ENCODE peak calls at places on chromosomes 6 and 20, in four cellular contexts. W, M, O and L are unnamed samples. For H3K9me3, the result is how much of the 10 kb centered on the place peaks cover.

GRCh38 chr20:58760881-58761280 is 68.3 kb downstream of the NPEPL1 start:
- DNase-seq in W (no peak), M (no peak), O (no peak), L (no peak)

GRCh38 chr6:15929685-15930084 is 199.2 kb upstream of the MYLIP start:
- DNase-seq in W (no peak), M (no peak), O (no peak), L (no peak)

GRCh38 chr6:7230956-7231713 is 81.9 kb downstream of the SSR1 start:
- DNase-seq in W (no peak), M (no peak), O (no peak), L (no peak)

GRCh38 chr6:140485740-140486467 is 1111.5 kb upstream of the CITED2 start:
- DNase-seq in W (peak), M (peak), O (no peak), L (peak)

GRCh38 chr6:133306876-133307275 is 65.7 kb downstream of the EYA4 start:
- DNase-seq in W (no peak), M (no peak), O (no peak), L (no peak)

GRCh38 chr6:170083236-170084051 is 207.4 kb downstream of the DLL1 start:
- DNase-seq in W (no peak), M (no peak), O (no peak), L (no peak)

GRCh38 chr6:115976321-115976870 is 84.3 kb downstream of the FRK start:
- DNase-seq in W (no peak), M (no peak), O (no peak), L (no peak)

GRCh38 chr6:119643866-119644265 is 294.3 kb upstream of the MAN1A1 start:
- DNase-seq in W (no peak), M (no peak), O (no peak), L (no peak)

GRCh38 chr6:125853740-125854139 is 63.0 kb downstream of the NCOA7 start:
- DNase-seq in W (no peak), M (no peak), O (no peak), L (no peak)

GRCh38 chr6:118588626-118589025 is 40.5 kb downstream of the PLN start:
- DNase-seq in W (peak), M (no peak), O (no peak), L (no peak)

GRCh38 chr6:127481628-127482027 is 22.4 kb upstream of the KIAA0408 start:
- DNase-seq in W (peak), M (no peak), O (no peak), L (peak)

GRCh38 chr6:151285121-151285520 is 45.4 kb downstream of the AKAP12 start:
- DNase-seq in W (peak), M (no peak), O (no peak), L (peak)

GRCh38 chr6:11653028-11653583 is 115.6 kb downstream of the TMEM170B start:
- DNase-seq in W (peak), M (peak), O (no peak), L (peak)

GRCh38 chr20:13891575-13891974 is 98.8 kb downstream of the SEL1L2 start:
- DNase-seq in W (no peak), M (no peak), O (no peak), L (no peak)

GRCh38 chr20:50415516-50416268 is 94.5 kb upstream of the PTPN1 start:
- DNase-seq in W (peak), M (peak), O (no peak), L (peak)

GRCh38 chr20:11140359-11140758 is 466.6 kb upstream of the JAG1 start:
- DNase-seq in W (peak), M (no peak), O (no peak), L (peak)

GRCh38 chr20:57986776-57987175 is 241.7 kb downstream of the ANKRD60 start:
- DNase-seq in W (no peak), M (no peak), O (no peak), L (no peak)

GRCh38 chr6:135014353-135014832 is 40.2 kb downstream of the HBS1L start:
- DNase-seq in W (no peak), M (no peak), O (no peak), L (no peak)

GRCh38 chr6:5143625-5144311 is 58.6 kb downstream of the PPP1R3G start:
- DNase-seq in W (peak), M (peak), O (peak), L (peak)

GRCh38 chr6:110055387-110055735 is 77.2 kb downstream of the GPR6 start:
- DNase-seq in W (no peak), M (no peak), O (no peak), L (no peak)

GRCh38 chr6:146775227-146775626 is 176.5 kb downstream of the ADGB start:
- DNase-seq in W (no peak), M (no peak), O (no peak), L (peak)

GRCh38 chr6:136922680-136922996 is 537 bp downstream of the SLC35D3 start:
- DNase-seq in W (no peak), M (no peak), O (no peak), L (no peak)
- H3K18ac ChIP-seq in W (no peak), M (no peak), O (peak), L (no peak)

GRCh38 chr20:59831901-59832240 is 101.6 kb downstream of the SYCP2 start:
- DNase-seq in W (no peak), M (no peak), O (no peak), L (no peak)
- H3K9me3 ChIP-seq in W (under half), M (under half), O (under half), L (under half)

DNA sequence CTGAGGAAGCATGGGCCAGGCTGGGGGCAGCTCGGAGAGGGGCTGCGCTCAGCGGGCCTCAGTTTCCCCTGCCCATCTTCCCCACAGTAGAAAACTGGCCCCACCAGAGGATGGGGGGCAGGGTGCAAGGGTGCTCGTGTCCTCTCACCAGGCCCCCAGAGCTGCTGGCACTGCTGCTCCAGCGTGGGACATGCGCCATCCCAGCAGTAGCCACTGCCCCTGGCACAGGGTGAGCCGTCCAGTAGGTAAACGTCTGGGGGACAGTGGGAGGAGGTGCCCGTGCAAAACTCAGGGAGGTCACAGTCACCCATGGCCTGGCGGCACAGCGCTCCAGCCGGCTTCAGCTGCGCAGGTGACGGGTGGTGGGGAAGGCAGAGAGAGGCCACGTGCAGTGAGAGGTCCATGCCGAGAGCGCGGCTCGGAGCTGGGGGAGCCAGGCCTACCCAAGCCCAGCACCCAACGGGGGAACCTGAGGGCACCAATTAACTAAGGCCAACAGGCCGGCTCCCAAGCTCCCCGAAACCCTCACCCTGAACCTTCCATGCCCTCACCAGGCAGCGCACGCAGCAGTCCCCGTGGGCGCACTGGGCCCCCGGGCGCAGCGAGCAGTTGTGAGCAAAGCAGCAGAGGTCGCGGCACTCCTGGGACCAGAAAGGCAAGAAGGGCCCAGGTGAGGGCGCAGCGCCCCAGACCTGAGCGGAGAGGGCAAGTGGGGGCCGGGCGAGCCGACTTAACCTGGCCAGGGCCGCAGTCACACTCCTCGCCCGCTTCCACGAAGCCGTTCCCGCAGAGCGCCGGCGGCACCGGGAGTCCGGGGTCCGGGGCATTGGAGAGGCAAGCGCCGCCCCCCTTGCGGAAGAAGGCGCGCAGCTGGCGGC is 9.0 kb upstream of the GFRA4 start:
- DNase-seq in W (no peak), M (no peak), O (no peak), L (no peak)
- H3K18ac ChIP-seq in W (no peak), M (no peak), O (peak), L (no peak)

DNA sequence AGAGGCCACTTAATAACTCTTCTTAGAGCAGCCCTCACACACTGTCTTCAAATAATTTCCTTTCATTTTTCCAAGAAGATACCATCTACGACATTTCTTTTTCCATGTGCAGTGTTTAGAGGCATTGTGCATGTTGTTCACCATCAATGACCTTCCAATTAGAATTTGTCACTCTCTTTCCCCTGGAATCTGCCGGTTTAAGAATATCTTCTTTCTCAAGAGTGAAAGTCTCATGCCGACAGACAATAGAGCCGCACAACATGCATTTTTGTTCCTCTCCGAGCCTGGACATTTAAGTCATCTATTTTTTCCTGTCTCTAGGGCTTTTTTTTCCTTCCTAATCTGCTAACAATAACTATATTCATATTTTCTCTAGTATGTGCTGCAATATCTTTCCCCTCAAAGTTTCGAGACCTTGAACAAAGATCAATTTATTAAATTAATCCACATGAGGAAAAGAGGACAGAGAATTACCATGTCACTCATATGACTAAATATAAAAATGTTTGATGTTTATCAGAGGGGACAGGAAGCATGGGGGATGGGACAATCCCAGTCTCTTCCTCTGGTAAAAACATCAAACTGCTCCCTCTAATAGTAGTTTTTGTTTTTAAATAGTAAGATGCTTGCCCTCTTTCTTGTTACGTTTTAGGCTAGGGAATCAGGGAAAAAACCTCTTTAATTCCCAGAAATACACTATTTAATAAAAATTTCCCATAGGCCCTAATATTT is 893.4 kb downstream of the C6orf118 start:
- DNase-seq in W (no peak), M (no peak), O (peak), L (no peak)
- H3K9me3 ChIP-seq in W (under half), M (under half), O (under half), L (under half)

DNA sequence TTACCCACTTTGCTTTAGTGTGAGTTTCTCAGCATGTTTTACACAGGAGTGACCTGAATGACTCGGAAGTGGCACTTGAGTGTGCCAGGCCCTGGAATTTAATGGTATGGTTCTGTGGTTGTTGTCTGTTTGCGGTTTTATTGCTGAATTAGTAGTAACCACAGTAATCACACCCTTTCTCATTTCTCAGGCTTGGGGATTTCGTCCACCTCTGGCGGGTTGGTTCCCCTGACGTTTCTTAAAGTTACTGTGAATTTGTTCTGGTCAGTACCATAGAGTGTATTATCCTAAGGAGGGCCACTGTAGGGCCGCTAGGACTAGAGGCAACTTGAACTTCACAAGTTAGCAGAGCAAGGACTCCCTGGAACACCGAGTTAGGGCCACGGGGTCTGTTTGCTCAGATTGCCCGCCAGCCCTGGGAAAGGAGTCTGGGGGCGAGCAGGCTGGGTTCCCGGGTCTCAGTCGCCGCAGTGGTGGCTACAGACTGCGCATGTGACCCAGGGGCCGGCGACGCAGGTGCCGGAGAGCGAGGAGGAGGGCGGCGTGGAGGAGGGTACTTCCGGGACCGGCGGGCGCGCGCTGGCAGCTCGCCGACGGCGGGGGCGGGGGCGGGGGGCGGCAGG is 546 bp upstream of the KLHL32 start:
- DNase-seq in W (no peak), M (no peak), O (no peak), L (peak)
- H3K18ac ChIP-seq in W (no peak), M (peak), O (peak), L (no peak)

GRCh38 chr6:165272585-165272984 is 36.8 kb downstream of the C6orf118 start:
- DNase-seq in W (no peak), M (no peak), O (no peak), L (no peak)
- H3K9me3 ChIP-seq in W (under half), M (under half), O (under half), L (under half)